ENCODE peak calls at places on chromosomes 7 and 10, in eight cellular contexts. R, A, T, I, W, J, G and X are unnamed samples.

GRCh38 chr10:110040767-110041478 is 33.1 kb downstream of the ADD3 start:
- ATAC-seq in W (no peak), J (no peak), R (no peak), A (no peak), I (no peak), T (no peak), G (no peak), X (no peak)

GRCh38 chr7:98200364-98200763 is 10.9 kb upstream of the BHLHA15 start:
- ATAC-seq in W (no peak), G (peak), A (peak), I (peak), R (no peak), J (no peak), T (no peak), X (peak)

GRCh38 chr7:140209866-140210609 is 33.3 kb upstream of the KDM7A start:
- ATAC-seq in R (no peak), W (peak), I (peak), G (peak), T (peak), A (peak), J (peak), X (peak)

GRCh38 chr7:47635091-47636090 is 53.5 kb upstream of the TNS3 start:
- ATAC-seq in I (no peak), A (peak), G (no peak), W (no peak), R (peak), T (no peak), J (peak), X (peak)

GRCh38 chr7:133741078-133741477 is 386.1 kb upstream of the LRGUK start:
- ATAC-seq in W (no peak), R (no peak), T (no peak), G (no peak), A (no peak), I (no peak), J (no peak), X (no peak)

GRCh38 chr10:98055875-98056516 is 25.6 kb upstream of the CRTAC1 start:
- ATAC-seq in R (no peak), T (no peak), G (no peak), J (no peak), A (peak), W (no peak), I (no peak), X (peak)

GRCh38 chr7:140160308-140160707 is 16.5 kb downstream of the KDM7A start:
- ATAC-seq in G (no peak), T (no peak), W (no peak), J (no peak), A (no peak), I (no peak), R (no peak), X (no peak)

GRCh38 chr7:139571190-139571589 is 47.7 kb downstream of the CLEC2L start:
- ATAC-seq in A (no peak), G (no peak), J (no peak), R (no peak), T (no peak), I (no peak), W (no peak), X (no peak)

GRCh38 chr7:7732566-7733290 is 14.3 kb upstream of the RPA3 start:
- ATAC-seq in G (peak), R (peak), W (no peak), A (no peak), J (no peak), I (peak), T (no peak), X (no peak)

GRCh38 chr7:27198871-27199801 is 755 bp downstream of the HOXA13 start:
- ATAC-seq in G (peak), R (peak), T (no peak), W (peak), A (no peak), I (peak), J (peak), X (no peak)

GRCh38 chr7:110839866-110840265 is 251.1 kb upstream of the LRRN3 start:
- ATAC-seq in J (no peak), R (no peak), I (no peak), G (no peak), A (no peak), W (no peak), T (no peak), X (no peak)

GRCh38 chr10:97515260-97515978 is 16.7 kb downstream of the UBTD1 start:
- ATAC-seq in J (no peak), G (no peak), W (no peak), R (no peak), T (no peak), A (no peak), I (no peak), X (no peak)

GRCh38 chr7:30905078-30906012 is 6.3 kb upstream of the AQP1 start:
- ATAC-seq in A (no peak), T (no peak), W (no peak), J (peak), R (no peak), I (no peak), G (no peak), X (no peak)

GRCh38 chr10:32139223-32140073 is 83.2 kb upstream of the KIF5B start:
- ATAC-seq in W (no peak), R (peak), G (peak), J (peak), T (no peak), I (no peak), A (no peak), X (peak)

GRCh38 chr7:44267178-44267577 is 58.2 kb downstream of the CAMK2B start:
- ATAC-seq in W (no peak), I (no peak), T (no peak), J (no peak), G (no peak), A (no peak), R (no peak), X (no peak)

GRCh38 chr10:102121739-102122372 is 1.7 kb upstream of the LDB1 start:
- ATAC-seq in J (no peak), G (no peak), A (no peak), W (no peak), I (no peak), T (no peak), R (no peak), X (no peak)

GRCh38 chr10:71985542-71986250 is 21.5 kb downstream of the CHST3 start:
- ATAC-seq in I (peak), W (no peak), G (peak), R (peak), A (peak), T (no peak), J (peak), X (peak)

GRCh38 chr10:59852671-59853070 is 53.7 kb downstream of the CCDC6 start:
- ATAC-seq in I (no peak), T (no peak), J (no peak), R (no peak), A (peak), W (no peak), G (no peak), X (no peak)

GRCh38 chr10:35458500-35459448 is 122.5 kb downstream of the CCNY start:
- ATAC-seq in R (peak), G (no peak), W (no peak), J (no peak), A (no peak), I (no peak), T (no peak), X (no peak)

GRCh38 chr10:14543904-14544210 is 213.1 kb upstream of the FRMD4A start:
- ATAC-seq in A (peak), G (peak), R (no peak), W (no peak), T (no peak), J (no peak), I (peak), X (no peak)

GRCh38 chr10:12766222-12766621 is 235.3 kb downstream of the CCDC3 start:
- ATAC-seq in I (no peak), J (no peak), A (no peak), W (no peak), T (no peak), G (no peak), R (no peak), X (no peak)

GRCh38 chr7:142477079-142477651 is 219.3 kb upstream of the PRSS58 start:
- ATAC-seq in G (no peak), R (no peak), J (peak), A (no peak), T (no peak), I (no peak), W (peak), X (peak)

GRCh38 chr10:34524369-34525091 is 290.6 kb downstream of the PARD3 start:
- ATAC-seq in W (no peak), G (no peak), J (no peak), T (no peak), I (no peak), R (no peak), A (no peak), X (no peak)

GRCh38 chr7:22723171-22723601 is 3.8 kb upstream of the IL6 start:
- ATAC-seq in T (no peak), W (no peak), G (no peak), I (no peak), J (peak), A (peak), R (no peak), X (peak)

GRCh38 chr10:77582710-77583115 is 54.9 kb downstream of the KCNMA1 start:
- ATAC-seq in T (no peak), R (no peak), J (peak), A (no peak), W (no peak), G (peak), I (peak), X (no peak)

GRCh38 chr10:124619195-124619594 is 125.0 kb downstream of the FAM53B start:
- ATAC-seq in I (peak), A (peak), R (no peak), G (no peak), W (peak), T (peak), J (peak), X (peak)

GRCh38 chr7:93043393-93043985 is 74.3 kb downstream of the SAMD9 start:
- ATAC-seq in A (no peak), G (no peak), I (no peak), R (no peak), W (no peak), T (no peak), J (peak), X (no peak)

GRCh38 chr7:26684447-26684846 is 179.9 kb downstream of the SKAP2 start:
- ATAC-seq in R (no peak), G (no peak), J (no peak), T (no peak), I (no peak), A (no peak), W (no peak), X (no peak)

GRCh38 chr7:130926021-130926691 is 192.1 kb upstream of the KLF14 start:
- ATAC-seq in A (peak), T (peak), I (peak), R (no peak), W (peak), J (peak), G (peak), X (peak)

GRCh38 chr10:114068054-114068707 is 24.5 kb downstream of the ADRB1 start:
- ATAC-seq in A (no peak), G (no peak), I (no peak), T (no peak), W (no peak), J (no peak), R (no peak), X (no peak)

GRCh38 chr10:37860494-37861190 is 3.2 kb upstream of the ZNF248 start:
- ATAC-seq in J (no peak), W (no peak), A (no peak), R (no peak), G (no peak), T (no peak), I (no peak), X (no peak)

GRCh38 chr7:18064242-18064838 is 36.7 kb upstream of the PRPS1L1 start:
- ATAC-seq in T (no peak), W (no peak), A (peak), J (peak), G (no peak), I (no peak), R (no peak), X (no peak)

GRCh38 chr10:79068203-79068561 is 584 bp upstream of the ZMIZ1 start:
- ATAC-seq in I (peak), R (no peak), T (no peak), G (peak), J (no peak), A (peak), W (no peak), X (peak)

GRCh38 chr10:132239126-132240031 is 52.6 kb downstream of the DPYSL4 start:
- ATAC-seq in R (no peak), T (no peak), J (no peak), W (no peak), G (no peak), I (no peak), A (no peak), X (no peak)

GRCh38 chr7:95434501-95435421 is at the start of gene PON2:
- ATAC-seq in G (peak), I (peak), J (peak), W (peak), R (peak), A (peak), T (peak), X (peak)

GRCh38 chr7:79988642-79989041 is 146.0 kb upstream of the GNAI1 start:
- ATAC-seq in R (no peak), W (no peak), G (no peak), J (no peak), A (no peak), I (no peak), T (no peak), X (no peak)

GRCh38 chr7:152519290-152519689 is 83.5 kb upstream of the KMT2C start:
- ATAC-seq in G (no peak), I (no peak), W (no peak), T (no peak), J (no peak), R (no peak), A (no peak), X (no peak)